ENCODE peak calls at places on chromosome 3, in ten cellular contexts. Q is ovary; Z is mesothelial cell of epicardium; W is mammary epithelial cell; U is stimulated activated CD4-positive, alpha-beta T cell treated with anti-CD3 and anti-CD28 coated beads, Interleukin-4, amount 100 ng/mL, for 24 hours; M is OCI-M1; A is Kasumi-1; V is uterus; I is T-cell; E is BJ. B is an unnamed sample.

GRCh38 chr3:156483002-156483401 is 71.9 kb downstream of the SSR3 start:
- DNase-seq in Q (no peak), Z (no peak), W (no peak), U (no peak), M (no peak), A (no peak), V (no peak), I (no peak), E (no peak), B (no peak)

GRCh38 chr3:112900088-112900487 is 53.4 kb upstream of the CD200R1L start:
- DNase-seq in Q (no peak), Z (no peak), W (no peak), U (no peak), M (no peak), A (no peak), V (no peak), I (no peak), E (no peak), B (no peak)

GRCh38 chr3:57530071-57530608 is 14.0 kb downstream of the DNAH12 start:
- DNase-seq in Q (no peak), Z (no peak), W (no peak), U (no peak), M (no peak), A (no peak), V (no peak), I (no peak), E (no peak), B (no peak)

GRCh38 chr3:139456391-139456790 is 19.9 kb downstream of the RBP2 start:
- DNase-seq in Q (no peak), Z (no peak), W (no peak), U (no peak), M (no peak), A (no peak), V (no peak), I (no peak), E (no peak), B (no peak)

GRCh38 chr3:136186850-136187249 is 9.3 kb downstream of the MSL2 start:
- DNase-seq in Q (no peak), Z (no peak), W (no peak), U (no peak), M (no peak), A (no peak), V (no peak), I (no peak), E (no peak), B (no peak)

GRCh38 chr3:36738701-36739100 is 25.7 kb downstream of the DCLK3 start:
- DNase-seq in Q (no peak), Z (no peak), W (no peak), U (no peak), M (no peak), A (no peak), V (no peak), I (no peak), E (no peak), B (no peak)

GRCh38 chr3:12898290-12898979 is 57.1 kb upstream of the RPL32 start:
- DNase-seq in Q (no peak), Z (no peak), W (no peak), U (no peak), M (no peak), A (no peak), V (no peak), I (no peak), E (no peak), B (no peak)

GRCh38 chr3:58116161-58116955 is 94.4 kb downstream of the DNASE1L3 start:
- DNase-seq in Q (no peak), Z (no peak), W (no peak), U (peak), M (no peak), A (no peak), V (no peak), I (peak), E (no peak), B (peak)

GRCh38 chr3:46496745-46497555 is 826 bp upstream of the RTP3 start:
- DNase-seq in Q (no peak), Z (no peak), W (no peak), U (peak), M (peak), A (peak), V (no peak), I (peak), E (no peak), B (no peak)

GRCh38 chr3:186257866-186258265 is 104.2 kb downstream of the DGKG start:
- DNase-seq in Q (no peak), Z (no peak), W (no peak), U (no peak), M (no peak), A (no peak), V (no peak), I (no peak), E (no peak), B (peak)

GRCh38 chr3:111667621-111668239 is 72.6 kb upstream of the ZBED2 start:
- DNase-seq in Q (no peak), Z (no peak), W (peak), U (peak), M (peak), A (peak), V (no peak), I (peak), E (no peak), B (peak)

GRCh38 chr3:150184426-150185071 is 213.9 kb upstream of the PFN2 start:
- DNase-seq in Q (no peak), Z (no peak), W (peak), U (no peak), M (no peak), A (no peak), V (no peak), I (no peak), E (no peak), B (no peak)

GRCh38 chr3:146640361-146640760 is 35.2 kb upstream of the PLSCR5 start:
- DNase-seq in Q (no peak), Z (no peak), W (no peak), U (no peak), M (no peak), A (no peak), V (no peak), I (no peak), E (no peak), B (no peak)

GRCh38 chr3:133136114-133137041 is 98.2 kb downstream of the TMEM108 start:
- DNase-seq in Q (no peak), Z (no peak), W (peak), U (no peak), M (no peak), A (no peak), V (no peak), I (no peak), E (no peak), B (no peak)

GRCh38 chr3:111080357-111080937 is 8.8 kb downstream of the NECTIN3 start:
- DNase-seq in Q (no peak), Z (no peak), W (peak), U (no peak), M (peak), A (peak), V (no peak), I (no peak), E (no peak), B (peak)

GRCh38 chr3:61663728-61664492 is 102.5 kb downstream of the PTPRG start:
- DNase-seq in Q (no peak), Z (no peak), W (peak), U (no peak), M (no peak), A (no peak), V (no peak), I (no peak), E (peak), B (no peak)

GRCh38 chr3:58657571-58658141 is 8.9 kb downstream of the FAM3D start:
- DNase-seq in Q (no peak), Z (no peak), W (no peak), U (no peak), M (no peak), A (no peak), V (no peak), I (no peak), E (no peak), B (no peak)

GRCh38 chr3:8712871-8713360 is 20.7 kb upstream of the CAV3 start:
- DNase-seq in Q (no peak), Z (no peak), W (no peak), U (no peak), M (no peak), A (no peak), V (no peak), I (no peak), E (no peak), B (peak)

GRCh38 chr3:183265713-183266417 is 12.8 kb downstream of the B3GNT5 start:
- DNase-seq in Q (no peak), Z (no peak), W (peak), U (peak), M (no peak), A (no peak), V (no peak), I (no peak), E (peak), B (no peak)

GRCh38 chr3:55910543-55910942 is 423.4 kb upstream of the WNT5A start:
- DNase-seq in Q (no peak), Z (no peak), W (peak), U (no peak), M (no peak), A (no peak), V (no peak), I (no peak), E (no peak), B (peak)

GRCh38 chr3:133892546-133893231 is 3.0 kb downstream of the RAB6B start:
- DNase-seq in Q (no peak), Z (no peak), W (no peak), U (no peak), M (peak), A (peak), V (no peak), I (no peak), E (no peak), B (no peak)

GRCh38 chr3:38397320-38397719 is 50.7 kb downstream of the XYLB start:
- DNase-seq in Q (no peak), Z (peak), W (peak), U (no peak), M (no peak), A (peak), V (no peak), I (no peak), E (no peak), B (peak)

GRCh38 chr3:107985496-107985895 is 105.3 kb downstream of the CD47 start:
- DNase-seq in Q (no peak), Z (no peak), W (no peak), U (peak), M (peak), A (no peak), V (no peak), I (no peak), E (no peak), B (peak)

GRCh38 chr3:100103558-100104441 is 10.5 kb downstream of the FILIP1L start:
- DNase-seq in Q (no peak), Z (no peak), W (peak), U (no peak), M (no peak), A (no peak), V (no peak), I (no peak), E (peak), B (peak)

GRCh38 chr3:129684270-129684669 is 77.8 kb upstream of the PLXND1 start:
- DNase-seq in Q (no peak), Z (no peak), W (no peak), U (no peak), M (no peak), A (no peak), V (no peak), I (no peak), E (no peak), B (no peak)

GRCh38 chr3:99236576-99236975 is 335.1 kb upstream of the DCBLD2 start:
- DNase-seq in Q (no peak), Z (no peak), W (no peak), U (no peak), M (no peak), A (no peak), V (no peak), I (no peak), E (no peak), B (no peak)

GRCh38 chr3:172836390-172836997 is 86.0 kb downstream of the ECT2 start:
- DNase-seq in Q (no peak), Z (no peak), W (peak), U (no peak), M (peak), A (peak), V (no peak), I (no peak), E (no peak), B (no peak)

GRCh38 chr3:126540342-126540849 is 16.4 kb downstream of the CHST13 start:
- DNase-seq in Q (no peak), Z (peak), W (peak), U (no peak), M (peak), A (peak), V (peak), I (no peak), E (peak), B (peak)

B was measured in MV-4-11.